ENCODE peak calls at places on chromosome 15, in seven cellular contexts. One of them, this sample, is unnamed.

GRCh38 chr15:39444729-39445470 is 136.0 kb upstream of the THBS1 start:
- DNase-seq in body of pancreas: no peak
- DNase-seq in Peyer's patch: no peak
- DNase-seq in A549: no peak
- DNase-seq in heart left ventricle: peak; percentile 35
- DNase-seq in stomach: no peak
- DNase-seq in esophagus muscularis mucosa: no peak
- DNase-seq in this sample: no peak

GRCh38 chr15:40469776-40470390 is 901 bp upstream of the CHST14 start:
- DNase-seq in body of pancreas: no peak
- DNase-seq in Peyer's patch: no peak
- DNase-seq in A549: no peak
- DNase-seq in heart left ventricle: no peak
- DNase-seq in stomach: no peak
- DNase-seq in esophagus muscularis mucosa: no peak
- DNase-seq in this sample: no peak

GRCh38 chr15:85019815-85020590 is 38.3 kb downstream of the PDE8A start:
- DNase-seq in body of pancreas: no peak
- DNase-seq in Peyer's patch: no peak
- DNase-seq in A549: no peak
- DNase-seq in heart left ventricle: peak; percentile 39
- DNase-seq in stomach: no peak
- DNase-seq in esophagus muscularis mucosa: no peak
- DNase-seq in this sample: no peak

GRCh38 chr15:71093089-71094024 is 21.9 kb upstream of the THSD4 start:
- DNase-seq in body of pancreas: peak; percentile 21
- DNase-seq in Peyer's patch: peak; percentile 78
- DNase-seq in A549: peak; percentile 61
- DNase-seq in heart left ventricle: no peak
- DNase-seq in stomach: peak; percentile 72
- DNase-seq in esophagus muscularis mucosa: peak; percentile 82
- DNase-seq in this sample: peak; percentile 72

GRCh38 chr15:40879609-40880008 is 5.6 kb upstream of the RHOV start:
- DNase-seq in body of pancreas: no peak
- DNase-seq in Peyer's patch: no peak
- DNase-seq in A549: no peak
- DNase-seq in heart left ventricle: no peak
- DNase-seq in stomach: no peak
- DNase-seq in esophagus muscularis mucosa: no peak
- DNase-seq in this sample: peak; percentile 69

GRCh38 chr15:29873264-29873663 is 51.0 kb upstream of the TJP1 start:
- DNase-seq in body of pancreas: no peak
- DNase-seq in Peyer's patch: no peak
- DNase-seq in A549: no peak
- DNase-seq in heart left ventricle: no peak
- DNase-seq in stomach: no peak
- DNase-seq in esophagus muscularis mucosa: no peak
- DNase-seq in this sample: no peak

GRCh38 chr15:43329222-43329959 is 982 bp downstream of the LCMT2 start:
- DNase-seq in body of pancreas: peak; percentile 11
- DNase-seq in Peyer's patch: peak; percentile 57
- DNase-seq in A549: no peak
- DNase-seq in heart left ventricle: no peak
- DNase-seq in stomach: peak; percentile 27
- DNase-seq in esophagus muscularis mucosa: no peak
- DNase-seq in this sample: peak; percentile 29

GRCh38 chr15:29233566-29233965 is 36.1 kb downstream of the NSMCE3 start:
- DNase-seq in body of pancreas: no peak
- DNase-seq in Peyer's patch: no peak
- DNase-seq in A549: no peak
- DNase-seq in heart left ventricle: no peak
- DNase-seq in stomach: no peak
- DNase-seq in esophagus muscularis mucosa: no peak
- DNase-seq in this sample: no peak

GRCh38 chr15:37015025-37015424 is 85.3 kb downstream of the MEIS2 start:
- DNase-seq in body of pancreas: no peak
- DNase-seq in Peyer's patch: no peak
- DNase-seq in A549: no peak
- DNase-seq in heart left ventricle: peak; percentile 68
- DNase-seq in stomach: no peak
- DNase-seq in esophagus muscularis mucosa: no peak
- DNase-seq in this sample: no peak

GRCh38 chr15:77118787-77119410 is 48.0 kb upstream of the TSPAN3 start:
- DNase-seq in body of pancreas: peak; percentile 56
- DNase-seq in Peyer's patch: peak; percentile 74
- DNase-seq in A549: peak; percentile 74
- DNase-seq in heart left ventricle: no peak
- DNase-seq in stomach: peak; percentile 40
- DNase-seq in esophagus muscularis mucosa: peak; percentile 47
- DNase-seq in this sample: peak; percentile 38

GRCh38 chr15:83854314-83854713 is 200.4 kb downstream of the ADAMTSL3 start:
- DNase-seq in body of pancreas: no peak
- DNase-seq in Peyer's patch: no peak
- DNase-seq in A549: peak; percentile 31
- DNase-seq in heart left ventricle: no peak
- DNase-seq in stomach: no peak
- DNase-seq in esophagus muscularis mucosa: no peak
- DNase-seq in this sample: no peak

GRCh38 chr15:36481156-36481555 is 98.3 kb upstream of the CDIN1 start:
- DNase-seq in body of pancreas: no peak
- DNase-seq in Peyer's patch: no peak
- DNase-seq in A549: no peak
- DNase-seq in heart left ventricle: no peak
- DNase-seq in stomach: no peak
- DNase-seq in esophagus muscularis mucosa: no peak
- DNase-seq in this sample: no peak

GRCh38 chr15:98428253-98428989 is 219.9 kb upstream of the IGF1R start:
- DNase-seq in body of pancreas: peak; percentile 75
- DNase-seq in Peyer's patch: peak; percentile 79
- DNase-seq in A549: peak; percentile 76
- DNase-seq in heart left ventricle: peak; percentile 70
- DNase-seq in stomach: peak; percentile 76
- DNase-seq in esophagus muscularis mucosa: no peak
- DNase-seq in this sample: peak; percentile 68

GRCh38 chr15:62344806-62345539 is 179.9 kb upstream of the C2CD4B start:
- DNase-seq in body of pancreas: peak; percentile 56
- DNase-seq in Peyer's patch: peak; percentile 84
- DNase-seq in A549: peak; percentile 91
- DNase-seq in heart left ventricle: no peak
- DNase-seq in stomach: peak; percentile 75
- DNase-seq in esophagus muscularis mucosa: no peak
- DNase-seq in this sample: peak; percentile 73

GRCh38 chr15:100919481-100920405 is 586 bp downstream of the LRRK1 start:
- DNase-seq in body of pancreas: peak; percentile 39
- DNase-seq in Peyer's patch: peak; percentile 62
- DNase-seq in A549: peak; percentile 38
- DNase-seq in heart left ventricle: no peak
- DNase-seq in stomach: no peak
- DNase-seq in esophagus muscularis mucosa: no peak
- DNase-seq in this sample: peak; percentile 39

GRCh38 chr15:100920516-100921135 is 1.5 kb downstream of the LRRK1 start:
- DNase-seq in body of pancreas: no peak
- DNase-seq in Peyer's patch: no peak
- DNase-seq in A549: no peak
- DNase-seq in heart left ventricle: no peak
- DNase-seq in stomach: no peak
- DNase-seq in esophagus muscularis mucosa: no peak
- DNase-seq in this sample: no peak

GRCh38 chr15:100918034-100918689 is 995 bp upstream of the LRRK1 start:
- DNase-seq in body of pancreas: peak; percentile 83
- DNase-seq in Peyer's patch: peak; percentile 93
- DNase-seq in A549: peak; percentile 92
- DNase-seq in heart left ventricle: peak; percentile 79
- DNase-seq in stomach: peak; percentile 83
- DNase-seq in esophagus muscularis mucosa: no peak
- DNase-seq in this sample: peak; percentile 90

GRCh38 chr15:100922192-100923040 is 3.3 kb downstream of the LRRK1 start:
- DNase-seq in body of pancreas: no peak
- DNase-seq in Peyer's patch: no peak
- DNase-seq in A549: no peak
- DNase-seq in heart left ventricle: no peak
- DNase-seq in stomach: no peak
- DNase-seq in esophagus muscularis mucosa: no peak
- DNase-seq in this sample: no peak

GRCh38 chr15:100918690-100919480 is at the start of gene LRRK1:
- DNase-seq in body of pancreas: peak; percentile 48
- DNase-seq in Peyer's patch: peak; percentile 66
- DNase-seq in A549: peak; percentile 64
- DNase-seq in heart left ventricle: peak; percentile 39
- DNase-seq in stomach: no peak
- DNase-seq in esophagus muscularis mucosa: no peak
- DNase-seq in this sample: peak; percentile 52
- TF ChIP-seq POLR2A in body of pancreas: peak; percentile 34
- TF ChIP-seq POLR2A in Peyer's patch: peak; percentile 28
- TF ChIP-seq POLR2A in A549: peak; percentile 58
- TF ChIP-seq POLR2A in heart left ventricle: no peak
- TF ChIP-seq POLR2A in stomach: no peak
- TF ChIP-seq POLR2A in esophagus muscularis mucosa: no peak
- TF ChIP-seq POLR2A in this sample: peak; percentile 23

GRCh38 chr15:64895285-64896065 is 16.2 kb upstream of the ANKDD1A start:
- DNase-seq in body of pancreas: no peak
- DNase-seq in Peyer's patch: peak; percentile 67
- DNase-seq in A549: no peak
- DNase-seq in heart left ventricle: peak; percentile 50
- DNase-seq in stomach: peak; percentile 31
- DNase-seq in esophagus muscularis mucosa: no peak
- DNase-seq in this sample: peak; percentile 41

GRCh38 chr15:64894395-64895056 is 17.2 kb upstream of the ANKDD1A start:
- DNase-seq in body of pancreas: no peak
- DNase-seq in Peyer's patch: peak; percentile 93
- DNase-seq in A549: no peak
- DNase-seq in heart left ventricle: peak; percentile 48
- DNase-seq in stomach: peak; percentile 61
- DNase-seq in esophagus muscularis mucosa: no peak
- DNase-seq in this sample: peak; percentile 84

GRCh38 chr15:64891546-64891945 is 20.2 kb upstream of the ANKDD1A start:
- DNase-seq in body of pancreas: no peak
- DNase-seq in Peyer's patch: no peak
- DNase-seq in A549: no peak
- DNase-seq in heart left ventricle: no peak
- DNase-seq in stomach: no peak
- DNase-seq in esophagus muscularis mucosa: no peak
- DNase-seq in this sample: no peak

GRCh38 chr15:64892850-64893403 is 18.8 kb upstream of the ANKDD1A start:
- DNase-seq in body of pancreas: no peak
- DNase-seq in Peyer's patch: peak; percentile 62
- DNase-seq in A549: no peak
- DNase-seq in heart left ventricle: no peak
- DNase-seq in stomach: no peak
- DNase-seq in esophagus muscularis mucosa: no peak
- DNase-seq in this sample: no peak

GRCh38 chr15:64893481-64894394 is 18.0 kb upstream of the ANKDD1A start:
- DNase-seq in body of pancreas: peak; percentile 69
- DNase-seq in Peyer's patch: peak; percentile 99
- DNase-seq in A549: peak; percentile 62
- DNase-seq in heart left ventricle: peak; percentile 96
- DNase-seq in stomach: peak; percentile 91
- DNase-seq in esophagus muscularis mucosa: peak; percentile 98
- DNase-seq in this sample: peak; percentile 92
- H3K4me1 ChIP-seq in body of pancreas: peaks cover 4% of the 10 kb centered on the region
- H3K4me1 ChIP-seq in Peyer's patch: peaks cover 42% of the 10 kb centered on the region
- H3K4me1 ChIP-seq in A549: peaks cover 10% of the 10 kb centered on the region
- H3K4me1 ChIP-seq in heart left ventricle: peaks cover 57% of the 10 kb centered on the region
- H3K4me1 ChIP-seq in stomach: peaks cover 43% of the 10 kb centered on the region
- H3K4me1 ChIP-seq in esophagus muscularis mucosa: peaks cover 60% of the 10 kb centered on the region
- H3K4me1 ChIP-seq in this sample: peaks cover 11% of the 10 kb centered on the region

GRCh38 chr15:31398677-31399260 is 72.1 kb downstream of the KLF13 start:
- DNase-seq in body of pancreas: no peak
- DNase-seq in Peyer's patch: peak; percentile 70
- DNase-seq in A549: no peak
- DNase-seq in heart left ventricle: no peak
- DNase-seq in stomach: no peak
- DNase-seq in esophagus muscularis mucosa: no peak
- DNase-seq in this sample: peak; percentile 66

GRCh38 chr15:31397851-31398661 is 71.4 kb downstream of the KLF13 start:
- DNase-seq in body of pancreas: no peak
- DNase-seq in Peyer's patch: peak; percentile 46
- DNase-seq in A549: no peak
- DNase-seq in heart left ventricle: no peak
- DNase-seq in stomach: no peak
- DNase-seq in esophagus muscularis mucosa: peak; percentile 70
- DNase-seq in this sample: no peak

GRCh38 chr15:31399544-31400171 is 73.0 kb downstream of the KLF13 start:
- DNase-seq in body of pancreas: no peak
- DNase-seq in Peyer's patch: peak; percentile 44
- DNase-seq in A549: no peak
- DNase-seq in heart left ventricle: no peak
- DNase-seq in stomach: no peak
- DNase-seq in esophagus muscularis mucosa: no peak
- DNase-seq in this sample: no peak

GRCh38 chr15:31400222-31400927 is 73.7 kb downstream of the KLF13 start:
- DNase-seq in body of pancreas: no peak
- DNase-seq in Peyer's patch: no peak
- DNase-seq in A549: no peak
- DNase-seq in heart left ventricle: no peak
- DNase-seq in stomach: no peak
- DNase-seq in esophagus muscularis mucosa: no peak
- DNase-seq in this sample: no peak

DNA sequence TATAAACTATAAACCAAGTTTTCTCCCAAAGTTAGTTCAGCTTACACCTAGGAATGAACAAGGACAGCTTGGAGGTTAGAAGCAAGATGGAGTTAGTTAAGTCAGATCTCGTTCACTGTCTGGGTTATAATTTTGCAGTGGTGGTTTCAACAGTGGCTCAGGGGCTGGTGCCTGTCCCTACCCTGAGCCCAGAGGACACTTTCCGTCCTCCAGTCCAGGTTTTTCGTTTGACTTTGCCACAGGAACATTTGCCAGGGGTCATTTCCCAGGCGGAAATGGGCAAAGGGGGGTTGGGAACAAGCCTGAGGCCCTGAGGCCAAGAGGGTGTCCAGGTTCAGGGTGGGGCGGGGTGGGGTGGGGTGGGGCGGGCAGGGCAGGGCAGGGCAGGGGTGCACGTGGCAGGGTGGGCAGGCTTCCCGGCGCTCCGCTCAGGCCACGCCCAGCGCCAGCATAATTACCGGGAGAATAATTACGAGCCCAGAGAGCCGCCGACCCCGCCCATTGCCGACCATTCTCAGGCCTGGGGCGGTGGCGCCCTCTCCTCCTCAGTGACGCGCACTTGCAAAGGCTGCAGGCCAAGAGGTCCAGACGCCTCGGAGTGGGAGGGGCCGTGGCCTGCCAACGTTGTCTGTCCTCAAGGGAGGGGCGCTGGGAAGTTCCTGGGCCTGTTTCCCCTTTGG is 70.4 kb downstream of the KLF13 start:
- DNase-seq in body of pancreas: peak; percentile 93
- DNase-seq in Peyer's patch: peak; percentile 96
- DNase-seq in A549: peak; percentile 92
- DNase-seq in heart left ventricle: peak; percentile 92
- DNase-seq in stomach: peak; percentile 95
- DNase-seq in esophagus muscularis mucosa: peak; percentile 96
- DNase-seq in this sample: peak; percentile 97
- H3K4me3 ChIP-seq in body of pancreas: no peak overlapping the region
- H3K4me3 ChIP-seq in Peyer's patch: no peak overlapping the region
- H3K4me3 ChIP-seq in A549: peak overlapping the region; percentile 29
- H3K4me3 ChIP-seq in heart left ventricle: peak overlapping the region; percentile 23
- H3K4me3 ChIP-seq in stomach: peak overlapping the region; percentile 23
- H3K4me3 ChIP-seq in esophagus muscularis mucosa: peak overlapping the region; percentile 29
- H3K4me3 ChIP-seq in this sample: no peak overlapping the region

GRCh38 chr15:59177445-59177728 is 29.3 kb upstream of the LDHAL6B start:
- DNase-seq in body of pancreas: no peak
- DNase-seq in Peyer's patch: no peak
- DNase-seq in A549: no peak
- DNase-seq in heart left ventricle: no peak
- DNase-seq in stomach: no peak
- DNase-seq in esophagus muscularis mucosa: no peak
- DNase-seq in this sample: no peak
- TF ChIP-seq POLR2A in body of pancreas: no peak
- TF ChIP-seq POLR2A in Peyer's patch: no peak
- TF ChIP-seq POLR2A in A549: no peak
- TF ChIP-seq POLR2A in heart left ventricle: no peak
- TF ChIP-seq POLR2A in stomach: no peak
- TF ChIP-seq POLR2A in esophagus muscularis mucosa: no peak
- TF ChIP-seq POLR2A in this sample: no peak

This sample was measured in transverse colon.